ENCODE peak calls at places on chromosome 2, in five cellular contexts. O, A, J, Y and R are unnamed samples.

GRCh38 chr2:240413813-240414429 is 21.5 kb upstream of the GPC1 start:
- DNase-seq in A (no peak), J (no peak), Y (no peak), O (no peak), R (no peak)

GRCh38 chr2:77008925-77009706 is 513.1 kb downstream of the LRRTM4 start:
- DNase-seq in O (peak; percentile 5), Y (no peak), J (peak; percentile 78), A (no peak), R (no peak)

GRCh38 chr2:38474058-38474457 is 97.0 kb upstream of the ATL2 start:
- DNase-seq in O (no peak), A (no peak), J (no peak), Y (no peak), R (no peak)

GRCh38 chr2:96202152-96202856 is 6.3 kb downstream of the STARD7 start:
- DNase-seq in Y (no peak), J (no peak), A (no peak), O (no peak), R (no peak)

GRCh38 chr2:42061839-42062238 is 14.0 kb downstream of the PKDCC start:
- DNase-seq in O (no peak), J (no peak), Y (no peak), A (no peak), R (no peak)

GRCh38 chr2:102967451-102967850 is 205.6 kb downstream of the TMEM182 start:
- DNase-seq in Y (no peak), O (no peak), A (no peak), J (no peak), R (no peak)

GRCh38 chr2:240567872-240568677 is at the start of gene RNPEPL1:
- DNase-seq in A (peak; percentile 71), O (no peak), Y (peak; percentile 48), J (peak; percentile 42), R (no peak)

GRCh38 chr2:28153851-28154250 is 238.8 kb upstream of the FOSL2 start:
- DNase-seq in Y (no peak), O (no peak), J (no peak), A (no peak), R (no peak)

GRCh38 chr2:54724560-54725342 is 1.3 kb downstream of the EML6 start:
- DNase-seq in J (no peak), A (peak; percentile 67), O (no peak), Y (peak; percentile 17), R (peak; percentile 45)

GRCh38 chr2:233234264-233234663 is 17.2 kb upstream of the ATG16L1 start:
- DNase-seq in J (no peak), A (no peak), Y (no peak), O (no peak), R (no peak)

GRCh38 chr2:203996692-203997091 is 60.1 kb downstream of the ICOS start:
- DNase-seq in O (no peak), J (no peak), A (no peak), Y (no peak), R (no peak)

GRCh38 chr2:216710531-216711282 is 15.4 kb upstream of the IGFBP5 start:
- DNase-seq in A (no peak), J (peak; percentile 84), O (peak; percentile 69), Y (no peak), R (no peak)

GRCh38 chr2:167451496-167452289 is 563.4 kb downstream of the XIRP2 start:
- DNase-seq in O (no peak), A (no peak), Y (no peak), J (no peak), R (no peak)

GRCh38 chr2:173323371-173323770 is 31.3 kb upstream of the CDCA7 start:
- DNase-seq in J (no peak), Y (no peak), O (no peak), A (no peak), R (no peak)

GRCh38 chr2:232463701-232464533 is 8.0 kb downstream of the ALPI start:
- DNase-seq in A (no peak), J (no peak), Y (no peak), O (no peak), R (no peak)

GRCh38 chr2:152320166-152320565 is 14.8 kb upstream of the FMNL2 start:
- DNase-seq in O (peak; percentile 23), J (peak; percentile 34), Y (no peak), A (no peak), R (no peak)

GRCh38 chr2:69563021-69563420 is 80.5 kb downstream of the AAK1 start:
- DNase-seq in Y (no peak), O (no peak), J (no peak), A (no peak), R (no peak)

GRCh38 chr2:109384308-109385271 is 229.2 kb downstream of the SEPTIN10 start:
- DNase-seq in Y (no peak), A (no peak), O (no peak), J (no peak), R (no peak)

GRCh38 chr2:45212953-45213635 is 203.8 kb upstream of the SIX2 start:
- DNase-seq in O (no peak), A (peak; percentile 31), Y (no peak), J (no peak), R (no peak)

GRCh38 chr2:23294238-23294637 is 90.7 kb upstream of the KLHL29 start:
- DNase-seq in O (no peak), A (no peak), J (no peak), Y (no peak), R (no peak)

GRCh38 chr2:118168606-118169005 is 80.3 kb downstream of the INSIG2 start:
- DNase-seq in J (no peak), A (no peak), O (no peak), Y (peak; percentile 55), R (no peak)

GRCh38 chr2:29055586-29055985 is 18.7 kb downstream of the PCARE start:
- DNase-seq in Y (no peak), A (no peak), J (no peak), O (no peak), R (no peak)

GRCh38 chr2:127411609-127412370 is 6.4 kb upstream of the PROC start:
- DNase-seq in A (no peak), Y (peak; percentile 45), J (no peak), O (no peak), R (no peak)

GRCh38 chr2:148063633-148064032 is 42.7 kb downstream of the MBD5 start:
- DNase-seq in Y (no peak), J (no peak), A (no peak), O (no peak), R (no peak)

GRCh38 chr2:198441246-198441645 is 636.9 kb downstream of the PLCL1 start:
- DNase-seq in Y (peak; percentile 60), J (no peak), A (no peak), O (peak; percentile 5), R (no peak)

GRCh38 chr2:101223814-101224231 is 28.9 kb upstream of the CNOT11 start:
- DNase-seq in O (no peak), J (no peak), Y (no peak), A (no peak), R (no peak)

GRCh38 chr2:181037922-181038321 is 57.5 kb downstream of the UBE2E3 start:
- DNase-seq in J (peak; percentile 46), Y (no peak), A (no peak), O (peak; percentile 90), R (no peak)

GRCh38 chr2:159615936-159616733 is at the start of gene BAZ2B:
- DNase-seq in A (no peak), J (peak; percentile 92), O (peak; percentile 88), Y (peak; percentile 33), R (peak; percentile 54)

GRCh38 chr2:208542465-208543041 is 136.0 kb downstream of the PTH2R start:
- DNase-seq in J (no peak), A (no peak), Y (no peak), O (no peak), R (no peak)

GRCh38 chr2:83742117-83742782 is 716.8 kb downstream of the SUCLG1 start:
- DNase-seq in Y (no peak), J (no peak), O (no peak), A (no peak), R (no peak)

DNA sequence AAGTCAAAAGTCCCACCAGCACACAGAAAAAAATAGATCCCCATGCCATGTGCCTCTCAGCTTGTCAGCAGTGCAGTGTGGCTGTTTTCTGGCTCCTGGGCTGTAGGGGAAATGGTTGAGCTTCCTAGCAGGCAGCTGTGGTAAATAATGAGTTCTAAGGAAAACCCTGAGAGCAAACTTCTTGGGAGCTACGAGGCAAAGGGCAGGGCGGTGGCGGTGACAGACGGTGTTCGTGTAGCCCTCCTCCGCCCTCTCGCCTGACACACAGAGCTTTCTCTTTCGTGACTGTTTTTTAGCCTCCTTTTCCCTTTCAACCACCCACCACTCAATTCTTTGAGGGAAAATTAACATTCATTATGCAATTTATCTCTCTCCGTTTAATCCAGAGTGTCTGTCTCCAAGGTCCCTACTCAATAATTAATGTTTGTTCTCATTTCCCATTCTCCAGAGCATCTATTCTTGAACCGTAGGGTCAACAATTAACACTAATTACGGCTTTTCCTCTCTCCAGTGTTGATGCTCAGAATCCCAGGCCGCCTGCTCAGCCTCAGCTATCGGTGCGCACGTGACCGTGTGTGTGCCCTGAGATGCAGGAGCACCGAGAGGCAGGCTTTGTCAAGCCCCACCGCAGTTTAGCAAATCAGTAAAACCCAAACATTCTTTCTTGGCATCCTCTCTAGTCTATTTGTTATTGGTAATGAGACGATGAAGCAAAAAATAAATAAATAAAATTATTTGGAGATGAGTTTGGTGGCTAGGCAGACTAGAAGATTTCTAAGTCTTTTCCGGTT is 50.1 kb downstream of the KIAA2012 start:
- DNase-seq in J (peak; percentile 31), Y (no peak), O (peak; percentile 45), A (no peak), R (no peak)
- H4K8ac ChIP-seq in J (peak overlapping the region; percentile 89), Y (no peak overlapping the region), O (peak overlapping the region; percentile 58), A (no peak overlapping the region), R (no peak overlapping the region)

DNA sequence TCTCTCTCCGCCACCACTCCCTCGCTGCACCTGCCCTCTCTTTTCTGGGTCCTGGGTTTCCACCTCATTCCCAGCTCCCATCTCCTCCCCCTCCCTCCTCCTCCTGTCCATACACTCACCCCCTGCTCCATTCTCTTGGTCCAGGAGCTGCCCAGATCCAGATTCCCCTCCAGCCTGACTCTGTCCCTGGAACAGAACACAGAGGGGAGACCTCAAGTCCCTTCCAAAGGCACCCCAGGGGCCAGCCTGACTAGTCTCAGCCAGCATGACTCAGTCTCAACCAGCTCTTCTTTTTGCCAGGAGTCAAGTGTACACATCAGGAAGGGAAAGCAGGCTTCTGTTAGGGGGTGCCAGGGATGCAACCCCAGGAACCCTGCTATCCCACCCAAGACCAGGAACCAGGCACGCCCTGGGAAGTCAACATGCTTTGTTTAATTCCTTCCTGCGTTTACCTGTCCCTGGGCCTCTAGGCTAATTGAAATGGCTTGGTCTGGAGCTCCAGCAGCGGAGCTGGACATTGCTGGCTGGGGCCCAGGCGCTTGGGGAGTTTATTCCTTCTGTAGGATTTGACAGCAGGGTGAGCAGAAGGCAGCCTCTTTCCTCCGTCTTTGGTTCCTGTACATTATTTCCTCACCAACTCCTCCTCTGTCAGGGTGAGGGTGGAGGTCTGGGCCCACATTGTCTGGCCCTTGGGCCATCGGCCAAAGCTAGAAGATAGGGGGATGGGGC is 28.4 kb upstream of the SELENOI start:
- DNase-seq in J (no peak), Y (no peak), A (no peak), O (no peak), R (no peak)
- H2AFZ ChIP-seq in J (no peak overlapping the region), Y (no peak overlapping the region), A (no peak overlapping the region), O (no peak overlapping the region), R (peak overlapping the region; percentile 67)

GRCh38 chr2:219643084-219643473 is 15.6 kb downstream of the SLC4A3 start:
- DNase-seq in Y (peak; percentile 33), A (no peak), J (no peak), O (no peak), R (no peak)
- H3K4me3 ChIP-seq in Y (no peak overlapping the region), A (peak overlapping the region; percentile 13), J (no peak overlapping the region), O (no peak overlapping the region), R (no peak overlapping the region)

DNA sequence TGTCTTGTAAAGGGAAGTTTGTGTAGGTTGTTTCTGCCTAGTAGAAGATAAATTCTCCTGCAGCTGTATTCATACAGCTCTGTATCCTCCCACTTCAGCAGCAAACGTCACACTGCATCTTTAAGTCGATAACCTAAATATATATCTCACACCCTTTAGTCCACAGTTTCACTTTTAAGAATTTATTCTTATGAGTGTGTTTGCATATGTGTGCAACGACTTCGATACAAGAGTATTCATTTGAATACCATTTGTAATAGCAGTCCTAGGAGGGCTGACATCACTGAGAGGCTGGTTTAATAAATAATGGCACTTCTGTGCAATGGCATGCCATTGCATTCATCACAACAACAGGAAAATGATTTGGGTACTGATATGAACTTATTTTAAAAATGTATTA is 63.8 kb upstream of the MSH6 start:
- DNase-seq in J (no peak), A (no peak), Y (no peak), O (no peak), R (no peak)
- H4K8ac ChIP-seq in J (no peak overlapping the region), A (no peak overlapping the region), Y (no peak overlapping the region), O (no peak overlapping the region), R (no peak overlapping the region)